ENCODE peak calls at places on chromosomes 5 and 9, in five cellular contexts. One of them, this sample, is unnamed.
A peak's percentile ranks its signal among the peaks of the same experiment; 100 is the strongest.

GRCh38 chr9:1941989-1942388 is 73.2 kb upstream of the SMARCA2 start:
- DNase-seq in GM23248: peak; percentile 30
- DNase-seq in DND-41: no peak
- DNase-seq in Karpas-422: no peak
- DNase-seq in endodermal cell: no peak
- DNase-seq in this sample: no peak

GRCh38 chr9:96491880-96492525 is 42.0 kb downstream of the HABP4 start:
- DNase-seq in endodermal cell: no peak
- DNase-seq in Karpas-422: no peak
- DNase-seq in DND-41: no peak
- DNase-seq in GM23248: no peak
- DNase-seq in this sample: no peak

GRCh38 chr5:53342261-53342660 is 138.2 kb upstream of the FST start:
- DNase-seq in GM23248: no peak
- DNase-seq in Karpas-422: no peak
- DNase-seq in endodermal cell: no peak
- DNase-seq in DND-41: no peak
- DNase-seq in this sample: no peak

GRCh38 chr9:8401961-8402701 is 602.6 kb upstream of the DMAC1 start:
- DNase-seq in endodermal cell: no peak
- DNase-seq in GM23248: no peak
- DNase-seq in Karpas-422: no peak
- DNase-seq in DND-41: no peak
- DNase-seq in this sample: no peak

GRCh38 chr9:86783884-86784283 is 163.4 kb downstream of the GAS1 start:
- DNase-seq in DND-41: no peak
- DNase-seq in endodermal cell: no peak
- DNase-seq in GM23248: peak; percentile 64
- DNase-seq in Karpas-422: peak; percentile 11
- DNase-seq in this sample: no peak

GRCh38 chr9:83062011-83062652 is 810 bp downstream of the RASEF start:
- DNase-seq in Karpas-422: peak; percentile 7
- DNase-seq in endodermal cell: peak; percentile 85
- DNase-seq in GM23248: peak; percentile 58
- DNase-seq in DND-41: no peak
- DNase-seq in this sample: peak; percentile 37

GRCh38 chr5:2334686-2335085 is 416.8 kb downstream of the IRX2 start:
- DNase-seq in GM23248: no peak
- DNase-seq in DND-41: no peak
- DNase-seq in endodermal cell: no peak
- DNase-seq in Karpas-422: no peak
- DNase-seq in this sample: peak; percentile 43

GRCh38 chr5:43010956-43011355 is 29.2 kb downstream of the ANXA2R start:
- DNase-seq in DND-41: no peak
- DNase-seq in endodermal cell: no peak
- DNase-seq in Karpas-422: no peak
- DNase-seq in GM23248: peak; percentile 33
- DNase-seq in this sample: no peak

GRCh38 chr9:78122631-78123030 is 91.0 kb upstream of the GNAQ start:
- DNase-seq in endodermal cell: no peak
- DNase-seq in GM23248: peak; percentile 71
- DNase-seq in DND-41: no peak
- DNase-seq in Karpas-422: no peak
- DNase-seq in this sample: no peak

GRCh38 chr9:109816490-109816889 is 36.5 kb downstream of the PALM2AKAP2 start:
- DNase-seq in GM23248: peak; percentile 99
- DNase-seq in endodermal cell: no peak
- DNase-seq in Karpas-422: no peak
- DNase-seq in DND-41: no peak
- DNase-seq in this sample: no peak

GRCh38 chr5:176536132-176536901 is 885 bp downstream of the RNF44 start:
- DNase-seq in Karpas-422: peak; percentile 91
- DNase-seq in endodermal cell: peak; percentile 90
- DNase-seq in GM23248: peak; percentile 92
- DNase-seq in DND-41: peak; percentile 93
- DNase-seq in this sample: peak; percentile 93

GRCh38 chr9:128082173-128082572 is 14.1 kb downstream of the SLC25A25 start:
- DNase-seq in GM23248: peak; percentile 34
- DNase-seq in endodermal cell: no peak
- DNase-seq in DND-41: no peak
- DNase-seq in Karpas-422: no peak
- DNase-seq in this sample: peak; percentile 50

GRCh38 chr5:59123595-59124561 is 541.0 kb downstream of the RAB3C start:
- DNase-seq in GM23248: no peak
- DNase-seq in DND-41: no peak
- DNase-seq in Karpas-422: peak; percentile 37
- DNase-seq in endodermal cell: no peak
- DNase-seq in this sample: peak; percentile 11

GRCh38 chr5:16385516-16386090 is 80.0 kb downstream of the ZNF622 start:
- DNase-seq in DND-41: no peak
- DNase-seq in endodermal cell: no peak
- DNase-seq in Karpas-422: no peak
- DNase-seq in GM23248: no peak
- DNase-seq in this sample: no peak

GRCh38 chr5:126651013-126651577 is 50.3 kb downstream of the PHAX start:
- DNase-seq in GM23248: no peak
- DNase-seq in Karpas-422: no peak
- DNase-seq in endodermal cell: no peak
- DNase-seq in DND-41: no peak
- DNase-seq in this sample: no peak

GRCh38 chr5:84642795-84643194 is 258.1 kb upstream of the EDIL3 start:
- DNase-seq in endodermal cell: no peak
- DNase-seq in Karpas-422: no peak
- DNase-seq in GM23248: no peak
- DNase-seq in DND-41: no peak
- DNase-seq in this sample: no peak

GRCh38 chr9:79134654-79135053 is 437.1 kb upstream of the TLE4 start:
- DNase-seq in endodermal cell: peak; percentile 83
- DNase-seq in GM23248: peak; percentile 21
- DNase-seq in DND-41: peak; percentile 4
- DNase-seq in Karpas-422: peak; percentile 60
- DNase-seq in this sample: peak; percentile 59

GRCh38 chr5:58972301-58972700 is 389.4 kb downstream of the RAB3C start:
- DNase-seq in GM23248: peak; percentile 49
- DNase-seq in Karpas-422: no peak
- DNase-seq in DND-41: no peak
- DNase-seq in endodermal cell: no peak
- DNase-seq in this sample: no peak

GRCh38 chr5:76715734-76716455 is at the start of gene F2R:
- DNase-seq in Karpas-422: no peak
- DNase-seq in endodermal cell: peak; percentile 90
- DNase-seq in DND-41: peak; percentile 16
- DNase-seq in GM23248: peak; percentile 74
- DNase-seq in this sample: peak; percentile 91

GRCh38 chr9:123318961-123319421 is 37.0 kb upstream of the CRB2 start:
- DNase-seq in Karpas-422: no peak
- DNase-seq in endodermal cell: no peak
- DNase-seq in DND-41: no peak
- DNase-seq in GM23248: no peak
- DNase-seq in this sample: no peak

GRCh38 chr5:131382407-131383395 is 118.8 kb downstream of the CDC42SE2 start:
- DNase-seq in DND-41: peak; percentile 51
- DNase-seq in Karpas-422: peak; percentile 88
- DNase-seq in GM23248: peak; percentile 51
- DNase-seq in endodermal cell: peak; percentile 74
- DNase-seq in this sample: peak; percentile 66

GRCh38 chr5:37477426-37477825 is 98.3 kb downstream of the WDR70 start:
- DNase-seq in GM23248: no peak
- DNase-seq in endodermal cell: no peak
- DNase-seq in Karpas-422: no peak
- DNase-seq in DND-41: no peak
- DNase-seq in this sample: no peak

GRCh38 chr9:16348531-16348930 is 521.9 kb downstream of the BNC2 start:
- DNase-seq in GM23248: no peak
- DNase-seq in DND-41: no peak
- DNase-seq in Karpas-422: no peak
- DNase-seq in endodermal cell: no peak
- DNase-seq in this sample: no peak

GRCh38 chr9:13088734-13089427 is 190.6 kb downstream of the MPDZ start:
- DNase-seq in DND-41: peak; percentile 17
- DNase-seq in GM23248: peak; percentile 62
- DNase-seq in endodermal cell: peak; percentile 72
- DNase-seq in Karpas-422: peak; percentile 73
- DNase-seq in this sample: peak; percentile 81

GRCh38 chr5:10352404-10353240 is 873 bp upstream of the MARCHF6 start:
- DNase-seq in Karpas-422: peak; percentile 94
- DNase-seq in GM23248: peak; percentile 69
- DNase-seq in endodermal cell: no peak
- DNase-seq in DND-41: peak; percentile 37
- DNase-seq in this sample: peak; percentile 75

GRCh38 chr5:34449639-34450038 is 206.5 kb upstream of the RAI14 start:
- DNase-seq in DND-41: no peak
- DNase-seq in endodermal cell: no peak
- DNase-seq in Karpas-422: no peak
- DNase-seq in GM23248: no peak
- DNase-seq in this sample: no peak

GRCh38 chr9:131201856-131202255 is 74.5 kb downstream of the FAM78A start:
- DNase-seq in endodermal cell: no peak
- DNase-seq in GM23248: no peak
- DNase-seq in DND-41: no peak
- DNase-seq in Karpas-422: no peak
- DNase-seq in this sample: no peak

GRCh38 chr5:9363026-9363793 is 182.7 kb downstream of the SEMA5A start:
- DNase-seq in endodermal cell: no peak
- DNase-seq in Karpas-422: no peak
- DNase-seq in GM23248: peak; percentile 48
- DNase-seq in DND-41: no peak
- DNase-seq in this sample: no peak

GRCh38 chr9:77589046-77589795 is 58.9 kb downstream of the GNA14 start:
- DNase-seq in GM23248: no peak
- DNase-seq in endodermal cell: no peak
- DNase-seq in DND-41: no peak
- DNase-seq in Karpas-422: no peak
- DNase-seq in this sample: no peak

GRCh38 chr5:14669975-14670374 is 5.5 kb downstream of the OTULIN start:
- DNase-seq in Karpas-422: peak; percentile 35
- DNase-seq in endodermal cell: no peak
- DNase-seq in DND-41: no peak
- DNase-seq in GM23248: peak; percentile 59
- DNase-seq in this sample: no peak

GRCh38 chr5:1794896-1795290 is 4.7 kb downstream of the MRPL36 start:
- DNase-seq in Karpas-422: no peak
- DNase-seq in GM23248: no peak
- DNase-seq in endodermal cell: no peak
- DNase-seq in DND-41: no peak
- DNase-seq in this sample: no peak

GRCh38 chr9:89010526-89011089 is 19.3 kb downstream of the S1PR3 start:
- DNase-seq in GM23248: no peak
- DNase-seq in Karpas-422: no peak
- DNase-seq in endodermal cell: no peak
- DNase-seq in DND-41: no peak
- DNase-seq in this sample: peak; percentile 35

GRCh38 chr9:89524888-89525385 is 27.0 kb upstream of the SEMA4D start:
- DNase-seq in Karpas-422: no peak
- DNase-seq in GM23248: no peak
- DNase-seq in endodermal cell: no peak
- DNase-seq in DND-41: no peak
- DNase-seq in this sample: peak; percentile 25

GRCh38 chr9:109535365-109535764 is 37.3 kb upstream of the PTPN3 start:
- DNase-seq in DND-41: no peak
- DNase-seq in GM23248: no peak
- DNase-seq in Karpas-422: no peak
- DNase-seq in endodermal cell: no peak
- DNase-seq in this sample: no peak

GRCh38 chr9:128927731-128928411 is 7.1 kb downstream of the PHYHD1 start:
- DNase-seq in endodermal cell: peak; percentile 93
- DNase-seq in GM23248: peak; percentile 47
- DNase-seq in DND-41: peak; percentile 40
- DNase-seq in Karpas-422: peak; percentile 83
- DNase-seq in this sample: peak; percentile 79

GRCh38 chr9:133301253-133302230 is 26.5 kb upstream of the ABO start:
- DNase-seq in endodermal cell: no peak
- DNase-seq in DND-41: no peak
- DNase-seq in Karpas-422: no peak
- DNase-seq in GM23248: no peak
- DNase-seq in this sample: no peak

GRCh38 chr5:181191526-181192336 is 13.3 kb downstream of the TRIM7 start:
- DNase-seq in Karpas-422: peak; percentile 97
- DNase-seq in endodermal cell: peak; percentile 99
- DNase-seq in GM23248: peak; percentile 98
- DNase-seq in DND-41: peak; percentile 94
- DNase-seq in this sample: peak; percentile 97
- H3K9ac ChIP-seq in Karpas-422: peak overlapping the region; percentile 89
- H3K9ac ChIP-seq in endodermal cell: peak overlapping the region; percentile 51
- H3K9ac ChIP-seq in GM23248: peak overlapping the region; percentile 94
- H3K9ac ChIP-seq in DND-41: peak overlapping the region; percentile 85
- H3K9ac ChIP-seq in this sample: no peak overlapping the region

GRCh38 chr9:134765785-134766184 is 114.8 kb upstream of the FCN2 start:
- DNase-seq in GM23248: no peak
- DNase-seq in endodermal cell: no peak
- DNase-seq in Karpas-422: no peak
- DNase-seq in DND-41: no peak
- DNase-seq in this sample: no peak
- H3K4me3 ChIP-seq in GM23248: no peak overlapping the region
- H3K4me3 ChIP-seq in endodermal cell: no peak overlapping the region
- H3K4me3 ChIP-seq in Karpas-422: no peak overlapping the region
- H3K4me3 ChIP-seq in DND-41: no peak overlapping the region
- H3K4me3 ChIP-seq in this sample: no peak overlapping the region

GRCh38 chr5:96083361-96083881 is 121.8 kb upstream of the ELL2 start:
- DNase-seq in DND-41: no peak
- DNase-seq in endodermal cell: peak; percentile 52
- DNase-seq in Karpas-422: peak; percentile 34
- DNase-seq in GM23248: peak; percentile 52
- DNase-seq in this sample: no peak
- H3K9ac ChIP-seq in DND-41: no peak overlapping the region
- H3K9ac ChIP-seq in endodermal cell: no peak overlapping the region
- H3K9ac ChIP-seq in Karpas-422: no peak overlapping the region
- H3K9ac ChIP-seq in GM23248: no peak overlapping the region
- H3K9ac ChIP-seq in this sample: no peak overlapping the region

GRCh38 chr9:93114984-93115335 is 18.9 kb downstream of the CARD19 start:
- DNase-seq in Karpas-422: no peak
- DNase-seq in endodermal cell: no peak
- DNase-seq in GM23248: no peak
- DNase-seq in DND-41: no peak
- DNase-seq in this sample: no peak
- H3K4me3 ChIP-seq in Karpas-422: no peak overlapping the region
- H3K4me3 ChIP-seq in endodermal cell: no peak overlapping the region
- H3K4me3 ChIP-seq in GM23248: no peak overlapping the region
- H3K4me3 ChIP-seq in DND-41: no peak overlapping the region
- H3K4me3 ChIP-seq in this sample: no peak overlapping the region

GRCh38 chr5:78699565-78700143 is 51.1 kb upstream of the LHFPL2 start:
- DNase-seq in DND-41: no peak
- DNase-seq in endodermal cell: no peak
- DNase-seq in GM23248: peak; percentile 98
- DNase-seq in Karpas-422: no peak
- DNase-seq in this sample: no peak
- H3K9ac ChIP-seq in DND-41: no peak overlapping the region
- H3K9ac ChIP-seq in endodermal cell: no peak overlapping the region
- H3K9ac ChIP-seq in GM23248: peak overlapping the region; percentile 24
- H3K9ac ChIP-seq in Karpas-422: no peak overlapping the region
- H3K9ac ChIP-seq in this sample: no peak overlapping the region

DNA sequence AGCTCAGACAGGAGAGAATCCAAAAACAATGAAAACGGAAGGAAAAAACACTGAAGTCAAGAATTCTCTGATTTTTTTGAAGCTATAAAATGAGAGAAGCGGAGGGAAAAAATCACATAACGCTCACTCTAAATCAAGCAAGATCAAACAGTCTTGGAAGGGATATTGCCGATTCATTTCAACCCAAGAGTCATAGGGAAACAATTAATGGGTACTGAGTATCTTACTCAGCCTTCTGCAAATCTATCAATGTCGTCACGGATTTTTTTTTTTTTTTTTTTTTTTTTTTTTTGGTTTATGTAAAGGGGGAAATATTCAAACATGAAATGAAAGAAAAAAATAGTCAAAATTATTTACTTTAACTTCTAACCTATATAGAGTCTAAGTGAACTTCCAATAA is 9.5 kb downstream of the MEF2C start:
- DNase-seq in GM23248: no peak
- DNase-seq in DND-41: no peak
- DNase-seq in endodermal cell: no peak
- DNase-seq in Karpas-422: no peak
- DNase-seq in this sample: no peak
- H3K4me3 ChIP-seq in GM23248: no peak overlapping the region
- H3K4me3 ChIP-seq in DND-41: no peak overlapping the region
- H3K4me3 ChIP-seq in endodermal cell: no peak overlapping the region
- H3K4me3 ChIP-seq in Karpas-422: no peak overlapping the region
- H3K4me3 ChIP-seq in this sample: no peak overlapping the region